ENCODE peak calls at places on chromosomes 4 and X, in eight cellular contexts. D is natural killer cell; B is left ventricle myocardium inferior; M is neural crest cell; L is adipocyte; Y is stimulated activated CD8-positive, alpha-beta memory T cell treated with anti-CD3 and anti-CD28 coated beads, Interleukin-4, amount 100 ng/mL, for 1 hour; S is EL; H is substantia nigra. K is an unnamed sample.

GRCh38 chr4:146368209-146368608 is 153.5 kb downstream of the SLC10A7 start:
- DNase-seq in Y (no peak), M (no peak), L (peak), D (no peak), B (peak), H (no peak), S (no peak), K (no peak)

GRCh38 chr4:16082038-16082423 is 1.8 kb downstream of the PROM1 start:
- DNase-seq in L (no peak), M (no peak), D (no peak), H (no peak), B (no peak), Y (no peak), S (no peak), K (no peak)

GRCh38 chr4:80215449-80216052 is 18.2 kb downstream of the PRDM8 start:
- DNase-seq in M (no peak), D (no peak), S (peak), L (peak), H (no peak), Y (no peak), B (no peak), K (no peak)

GRCh38 chr4:152102184-152103000 is 341.6 kb upstream of the GATB start:
- DNase-seq in M (no peak), H (no peak), S (peak), B (no peak), D (no peak), L (peak), Y (no peak), K (no peak)

GRCh38 chrX:2351321-2351720 is 149.5 kb downstream of the DHRSX start:
- DNase-seq in B (no peak), M (no peak), S (peak), H (no peak), D (no peak), Y (no peak), L (peak), K (no peak)

GRCh38 chr4:154559141-154559841 is 3.5 kb upstream of the FGB start:
- DNase-seq in L (peak), D (no peak), B (no peak), H (no peak), M (no peak), Y (no peak), S (peak), K (no peak)

GRCh38 chr4:139959398-139959797 is 194.6 kb downstream of the MAML3 start:
- DNase-seq in B (no peak), M (no peak), H (no peak), L (no peak), D (no peak), Y (no peak), S (no peak), K (no peak)

GRCh38 chrX:74179071-74179470 is 124.9 kb upstream of the ZCCHC13 start:
- DNase-seq in L (peak), B (no peak), S (peak), Y (no peak), H (no peak), D (no peak), M (no peak), K (no peak)

K was measured in NT2/D1.